ENCODE peak calls at places on chromosomes 6 and 20, in ten cellular contexts. D is MM.1S, Y is HepG2, N is heart left ventricle, P is left ventricle myocardium inferior, C is WTC11, I is cardiac fibroblast, U is heart right ventricle, R is coronary artery, S is fibroblast of pulmonary artery. B is an unnamed sample.

GRCh38 chr6:169647637-169648036 is 54.2 kb downstream of the WDR27 start:
- DNase-seq in C (no peak), S (no peak), P (no peak), R (no peak), I (no peak), U (no peak), Y (no peak), N (no peak), D (no peak), B (no peak)

GRCh38 chr6:5359413-5359812 is 98.1 kb downstream of the FARS2 start:
- DNase-seq in C (no peak), I (no peak), Y (no peak), R (no peak), N (no peak), D (no peak), U (no peak), S (no peak), P (no peak), B (no peak)

GRCh38 chr6:57173886-57174510 is 1.9 kb downstream of the BAG2 start:
- DNase-seq in Y (peak), N (no peak), C (no peak), S (peak), I (peak), P (no peak), D (no peak), R (no peak), U (no peak), B (no peak)

GRCh38 chr6:157380458-157380778 is 572 bp upstream of the ZDHHC14 start:
- DNase-seq in Y (no peak), U (no peak), S (no peak), C (peak), R (no peak), D (no peak), I (no peak), N (no peak), P (peak), B (no peak)

GRCh38 chr6:73299171-73300073 is 36.4 kb upstream of the KHDC1 start:
- DNase-seq in C (no peak), D (no peak), R (no peak), N (no peak), Y (no peak), I (no peak), S (no peak), U (peak), P (peak), B (no peak)

GRCh38 chr6:27334141-27334540 is 22.1 kb upstream of the POM121L2 start:
- DNase-seq in R (no peak), I (no peak), S (no peak), U (no peak), C (no peak), D (no peak), N (no peak), Y (no peak), P (no peak), B (no peak)

GRCh38 chr6:65708162-65708561 is 1.1 kb upstream of the EYS start:
- DNase-seq in S (no peak), Y (no peak), N (no peak), C (no peak), U (no peak), P (no peak), I (no peak), D (no peak), R (no peak), B (no peak)

GRCh38 chr6:117547688-117548621 is 54.4 kb downstream of the GOPC start:
- DNase-seq in I (peak), Y (no peak), C (peak), P (peak), N (peak), U (peak), D (no peak), R (peak), S (peak), B (peak)

GRCh38 chr6:106477158-106477557 is 116.6 kb downstream of the CRYBG1 start:
- DNase-seq in Y (no peak), C (no peak), D (no peak), I (no peak), N (no peak), S (no peak), U (no peak), P (no peak), R (no peak), B (no peak)

GRCh38 chr20:44911264-44911921 is 1.5 kb downstream of the PABPC1L start:
- DNase-seq in D (peak), P (no peak), C (peak), Y (peak), U (no peak), N (no peak), I (peak), S (peak), R (no peak), B (peak)

GRCh38 chr6:158843751-158844683 is 24.8 kb upstream of the EZR start:
- DNase-seq in I (no peak), N (no peak), R (no peak), D (no peak), C (no peak), U (no peak), P (no peak), Y (peak), S (no peak), B (no peak)

GRCh38 chr6:150324044-150324443 is 44.8 kb upstream of the IYD start:
- DNase-seq in C (no peak), Y (no peak), P (no peak), R (no peak), N (no peak), I (no peak), D (no peak), U (no peak), S (no peak), B (no peak)

GRCh38 chr6:165231581-165232276 is 77.7 kb downstream of the C6orf118 start:
- DNase-seq in R (no peak), C (peak), D (no peak), U (no peak), P (no peak), N (peak), Y (no peak), I (peak), S (peak), B (no peak)

GRCh38 chr20:14997791-14998190 is 660.4 kb upstream of the FLRT3 start:
- DNase-seq in C (no peak), Y (no peak), D (no peak), U (no peak), N (no peak), P (no peak), R (no peak), S (peak), I (peak), B (no peak)

GRCh38 chr20:54013397-54013941 is 56.9 kb downstream of the BCAS1 start:
- DNase-seq in N (no peak), D (no peak), U (no peak), C (no peak), I (no peak), P (no peak), Y (no peak), S (no peak), R (no peak), B (no peak)

GRCh38 chr6:34151321-34152041 is 5.6 kb upstream of the GRM4 start:
- DNase-seq in U (no peak), C (peak), N (no peak), D (no peak), R (peak), I (no peak), P (no peak), Y (no peak), S (no peak), B (no peak)

GRCh38 chr6:99350573-99350972 is 1.1 kb upstream of the FAXC start:
- DNase-seq in D (no peak), S (no peak), I (no peak), N (no peak), P (no peak), C (peak), Y (no peak), R (no peak), U (no peak), B (no peak)

GRCh38 chr6:170433163-170434095 is 119.7 kb downstream of the PSMB1 start:
- DNase-seq in D (no peak), P (no peak), U (no peak), C (no peak), N (no peak), I (no peak), R (no peak), Y (no peak), S (no peak), B (no peak)

GRCh38 chr20:54103067-54103761 is 32.8 kb upstream of the BCAS1 start:
- DNase-seq in D (peak), N (peak), Y (peak), R (no peak), S (peak), P (peak), C (peak), U (peak), I (peak), B (peak)

GRCh38 chr6:148491638-148492210 is 149.1 kb downstream of the SASH1 start:
- DNase-seq in R (no peak), S (no peak), P (no peak), Y (no peak), C (no peak), N (no peak), D (no peak), U (no peak), I (no peak), B (no peak)

GRCh38 chr20:49497217-49497560 is 14.7 kb upstream of the KCNB1 start:
- DNase-seq in D (no peak), I (peak), P (no peak), S (no peak), N (no peak), R (no peak), Y (no peak), U (no peak), C (no peak), B (no peak)

GRCh38 chr20:57330998-57331397 is 1.4 kb downstream of the SPO11 start:
- DNase-seq in S (peak), R (no peak), C (no peak), D (no peak), I (peak), U (no peak), Y (no peak), P (no peak), N (no peak), B (no peak)

GRCh38 chr20:28562510-28562898 is 2695.0 kb upstream of the DEFB115 start:
- DNase-seq in P (no peak), U (no peak), C (no peak), I (peak), R (no peak), D (no peak), S (peak), N (no peak), Y (no peak), B (no peak)

GRCh38 chr6:42086046-42086664 is 35.8 kb downstream of the TAF8 start:
- DNase-seq in Y (no peak), R (no peak), C (peak), S (no peak), I (no peak), P (no peak), N (no peak), U (no peak), D (no peak), B (no peak)
- TF ChIP-seq CTCF in Y (no peak), R (no peak), C (peak), S (peak), I (peak), P (peak), N (no peak), U (no peak), D (no peak), B (no peak)

DNA sequence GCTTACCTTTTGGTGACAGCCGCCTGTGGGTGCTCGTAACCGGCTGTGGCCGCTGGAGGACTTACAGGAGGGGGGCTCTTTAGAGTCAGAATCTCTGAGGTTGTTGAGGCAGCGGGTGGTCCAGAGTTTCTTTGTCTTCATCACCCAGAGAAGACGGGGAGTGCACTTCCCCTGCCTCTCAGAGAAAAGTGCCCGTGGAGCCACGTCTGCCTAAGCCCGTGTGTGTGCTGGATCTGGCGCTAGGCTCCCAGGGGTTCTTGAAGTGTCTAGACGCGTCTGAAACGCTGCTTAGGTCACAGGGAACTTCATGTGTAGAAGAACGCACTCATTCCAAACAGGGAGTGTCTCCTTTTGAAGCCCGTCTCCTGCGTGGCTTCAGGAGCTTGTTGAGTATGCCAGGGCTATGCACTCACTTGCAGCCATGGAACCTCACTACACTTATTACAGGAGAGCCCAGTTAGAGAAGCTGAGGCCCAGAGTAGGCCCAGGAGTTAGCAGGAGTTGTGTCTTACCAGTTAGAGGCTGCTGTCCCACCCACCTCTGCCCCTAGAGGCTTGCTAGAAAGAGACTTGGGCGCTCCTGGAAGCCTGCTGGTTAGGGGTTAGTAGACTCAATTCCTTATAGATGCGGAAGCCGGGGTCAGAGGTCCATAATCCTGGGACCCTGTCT is 1.3 kb downstream of the LSM14B start:
- DNase-seq in C (no peak), U (no peak), N (no peak), P (no peak), S (peak), D (no peak), Y (no peak), I (peak), R (no peak), B (no peak)
- TF ChIP-seq CTCF in C (no peak), U (no peak), N (no peak), P (no peak), S (peak), D (no peak), Y (no peak), I (peak), R (no peak), B (no peak)

GRCh38 chr6:135411339-135411738 is 86.2 kb downstream of the AHI1 start:
- DNase-seq in P (no peak), S (peak), D (no peak), U (no peak), Y (peak), R (no peak), C (no peak), I (peak), N (no peak), B (no peak)
- TF ChIP-seq CTCF in P (no peak), S (peak), D (peak), U (no peak), Y (peak), R (no peak), C (no peak), I (peak), N (no peak), B (no peak)

DNA sequence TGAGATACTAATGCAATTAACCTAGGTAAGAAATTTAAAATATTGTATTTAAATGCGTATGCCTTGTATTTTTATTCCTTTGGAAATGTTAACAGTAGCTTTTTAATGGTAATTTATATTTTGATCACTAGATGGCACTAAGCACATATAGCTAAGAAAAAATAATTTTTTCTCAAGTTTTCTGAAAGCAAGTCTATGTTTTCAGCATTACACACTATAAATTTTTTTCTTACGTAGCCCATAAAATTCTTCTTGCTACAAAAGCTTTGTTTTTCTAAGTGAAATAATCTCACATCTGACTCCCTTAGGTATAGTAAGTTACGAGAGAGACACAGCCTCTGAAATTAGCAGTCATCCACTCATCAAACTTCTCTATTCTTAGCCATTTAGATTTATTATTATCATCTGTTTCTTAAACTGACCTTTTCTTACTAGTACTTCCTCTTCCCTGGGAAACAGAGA is 35.7 kb downstream of the TSPYL4 start:
- DNase-seq in P (no peak), D (peak), U (no peak), N (no peak), S (peak), C (no peak), I (peak), Y (no peak), R (no peak), B (no peak)
- TF ChIP-seq CTCF in P (peak), D (peak), U (no peak), N (peak), S (peak), C (peak), I (peak), Y (peak), R (no peak), B (peak)

DNA sequence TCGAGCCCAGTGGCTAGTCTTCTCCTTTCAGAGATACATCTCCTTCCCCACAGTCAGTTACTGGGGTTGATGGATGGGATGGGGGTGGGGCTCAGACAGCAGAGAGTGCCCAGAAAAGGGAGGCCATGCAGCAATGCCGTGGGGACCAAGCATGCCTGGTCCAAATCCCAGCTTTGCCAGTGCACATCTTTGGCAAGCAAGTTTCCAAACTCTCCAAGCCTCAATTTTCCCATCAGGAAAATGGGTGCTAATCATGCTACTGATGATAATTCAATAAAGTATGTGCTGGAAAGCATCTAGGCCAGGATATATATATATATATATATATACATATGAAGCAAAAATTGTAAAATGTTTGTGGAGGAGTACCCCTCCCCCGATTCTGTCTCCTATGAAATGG is 78.9 kb downstream of the CD40 start:
- DNase-seq in I (no peak), C (no peak), U (no peak), P (no peak), N (no peak), R (no peak), Y (no peak), D (no peak), S (no peak), B (no peak)
- TF ChIP-seq CTCF in I (no peak), C (no peak), U (no peak), P (no peak), N (no peak), R (no peak), Y (no peak), D (no peak), S (no peak), B (no peak)

GRCh38 chr6:1854296-1854695 is 244.6 kb downstream of the FOXC1 start:
- DNase-seq in R (no peak), C (no peak), Y (no peak), I (no peak), U (no peak), N (no peak), D (no peak), P (no peak), S (no peak), B (no peak)

GRCh38 chr6:1858865-1859264 is 249.2 kb downstream of the FOXC1 start:
- DNase-seq in C (no peak), U (no peak), N (no peak), P (no peak), D (no peak), Y (no peak), I (no peak), R (no peak), S (no peak), B (no peak)

GRCh38 chr6:1858191-1858590 is 248.5 kb downstream of the FOXC1 start:
- DNase-seq in N (no peak), C (no peak), U (no peak), P (no peak), Y (no peak), S (no peak), R (no peak), D (no peak), I (no peak), B (no peak)

GRCh38 chr6:1855890-1856289 is 246.2 kb downstream of the FOXC1 start:
- DNase-seq in D (no peak), Y (no peak), U (no peak), N (no peak), P (no peak), S (no peak), C (no peak), I (no peak), R (no peak), B (no peak)

DNA sequence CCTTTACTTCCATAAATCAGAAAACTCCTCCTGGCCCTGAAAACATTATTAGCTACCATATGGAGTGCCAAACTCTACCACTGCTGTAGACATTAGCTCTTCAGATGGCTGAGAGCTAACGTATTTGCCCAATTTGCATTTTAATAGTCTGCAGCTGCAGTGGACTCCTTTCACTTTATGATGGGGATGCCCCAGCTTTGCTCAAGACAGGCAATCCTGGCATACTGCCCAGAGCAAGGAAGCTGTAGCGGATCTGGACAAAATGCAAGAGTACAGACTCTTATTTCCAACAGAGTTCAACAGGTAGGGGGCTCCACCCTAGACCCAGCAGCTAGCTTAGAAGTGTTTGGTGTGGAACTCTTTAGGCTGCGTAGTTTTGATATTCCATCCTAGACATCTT is 246.7 kb downstream of the FOXC1 start:
- DNase-seq in D (peak), I (peak), Y (no peak), N (peak), U (no peak), S (peak), R (no peak), C (no peak), P (no peak), B (peak)
- TF ChIP-seq CTCF in D (no peak), I (no peak), Y (no peak), N (no peak), U (no peak), S (no peak), R (no peak), C (no peak), P (no peak), B (no peak)

B was measured in Peyer's patch.